ENCODE peak calls at places on chromosomes 13 and 19, in eight cellular contexts. N is T-helper 2 cell; R is Calu3; U is stimulated activated CD4-positive, alpha-beta T cell treated with anti-CD3 and anti-CD28 coated beads, Interleukin-15, amount 100 ng/mL, for 1 hour; J is stomach; D is iris pigment epithelial cell; C is activated T-cell treated with anti-CD3 and anti-CD28 coated beads for 1 hour; W is AG04450. B is an unnamed sample.

GRCh38 chr19:4730740-4731171 is 7.1 kb upstream of the DPP9 start:
- DNase-seq in N (peak), R (peak), U (peak), J (no peak), D (no peak), C (peak), W (no peak), B (peak)

GRCh38 chr19:1668339-1669123 is 16.1 kb upstream of the TCF3 start:
- DNase-seq in N (no peak), R (peak), U (no peak), J (no peak), D (no peak), C (no peak), W (no peak), B (no peak)

GRCh38 chr19:2500157-2500556 is 24.2 kb downstream of the GADD45B start:
- DNase-seq in N (no peak), R (no peak), U (no peak), J (no peak), D (no peak), C (no peak), W (no peak), B (no peak)

GRCh38 chr19:47885067-47885463 is 1.1 kb downstream of the SULT2A1 start:
- DNase-seq in N (no peak), R (no peak), U (no peak), J (no peak), D (no peak), C (no peak), W (no peak), B (no peak)

GRCh38 chr13:52414963-52415362 is 9.0 kb upstream of the THSD1 start:
- DNase-seq in N (no peak), R (no peak), U (no peak), J (no peak), D (peak), C (no peak), W (no peak), B (peak)

GRCh38 chr19:49689133-49690072 is at the start of gene ADM5:
- DNase-seq in N (no peak), R (no peak), U (no peak), J (peak), D (no peak), C (no peak), W (no peak), B (peak)

GRCh38 chr19:57465680-57466381 is 8.9 kb upstream of the VN1R1 start:
- DNase-seq in N (no peak), R (peak), U (no peak), J (no peak), D (peak), C (no peak), W (no peak), B (peak)

GRCh38 chr13:51252954-51253531 is 30.8 kb downstream of the FAM124A start:
- DNase-seq in N (no peak), R (no peak), U (no peak), J (no peak), D (no peak), C (no peak), W (no peak), B (peak)

GRCh38 chr19:45613926-45614725 is 12.1 kb upstream of the GPR4 start:
- DNase-seq in N (peak), R (peak), U (no peak), J (peak), D (peak), C (no peak), W (peak), B (peak)

GRCh38 chr19:10142701-10143375 is 23.1 kb upstream of the EIF3G start:
- DNase-seq in N (no peak), R (no peak), U (no peak), J (no peak), D (no peak), C (peak), W (no peak), B (no peak)

GRCh38 chr13:49046002-49046401 is 70.3 kb downstream of the FNDC3A start:
- DNase-seq in N (no peak), R (no peak), U (no peak), J (no peak), D (peak), C (no peak), W (no peak), B (no peak)

GRCh38 chr19:4369888-4370260 is 26.5 kb downstream of the MPND start:
- DNase-seq in N (peak), R (no peak), U (peak), J (peak), D (no peak), C (peak), W (no peak), B (peak)

GRCh38 chr13:45851171-45851889 is at the start of gene SIAH3:
- DNase-seq in N (no peak), R (no peak), U (no peak), J (no peak), D (peak), C (peak), W (no peak), B (no peak)

GRCh38 chr19:46426506-46427162 is 2.1 kb downstream of the PNMA8C start:
- DNase-seq in N (no peak), R (peak), U (no peak), J (peak), D (peak), C (no peak), W (peak), B (peak)

GRCh38 chr19:13430790-13431582 is 75.3 kb downstream of the CACNA1A start:
- DNase-seq in N (peak), R (peak), U (peak), J (peak), D (peak), C (peak), W (peak), B (peak)

GRCh38 chr13:81726037-81726726 is 1385.3 kb upstream of the SPRY2 start:
- DNase-seq in N (no peak), R (no peak), U (no peak), J (no peak), D (no peak), C (no peak), W (no peak), B (no peak)

GRCh38 chr13:38530492-38530891 is 156.4 kb upstream of the FREM2 start:
- DNase-seq in N (no peak), R (no peak), U (no peak), J (no peak), D (peak), C (no peak), W (no peak), B (no peak)

GRCh38 chr19:9673912-9674668 is 810 bp downstream of the ZNF562 start:
- DNase-seq in N (no peak), R (no peak), U (peak), J (no peak), D (peak), C (no peak), W (no peak), B (peak)

GRCh38 chr19:53193534-53194222 is 520 bp upstream of the ZNF665 start:
- DNase-seq in N (no peak), R (no peak), U (no peak), J (no peak), D (no peak), C (no peak), W (no peak), B (no peak)

GRCh38 chr19:45113628-45114027 is 20.6 kb downstream of the PPP1R37 start:
- DNase-seq in N (no peak), R (peak), U (no peak), J (peak), D (no peak), C (no peak), W (no peak), B (no peak)

GRCh38 chr19:20999731-21000352 is 20.6 kb upstream of the ZNF430 start:
- DNase-seq in N (peak), R (peak), U (peak), J (peak), D (peak), C (peak), W (peak), B (peak)

GRCh38 chr13:46633416-46633815 is 80.4 kb downstream of the LRCH1 start:
- DNase-seq in N (no peak), R (no peak), U (no peak), J (no peak), D (peak), C (no peak), W (peak), B (no peak)

GRCh38 chr13:106373989-106374572 is 161.4 kb downstream of the EFNB2 start:
- DNase-seq in N (no peak), R (no peak), U (no peak), J (no peak), D (peak), C (no peak), W (no peak), B (peak)

GRCh38 chr13:52158629-52159158 is 703 bp downstream of the NEK3 start:
- DNase-seq in N (peak), R (peak), U (no peak), J (no peak), D (peak), C (peak), W (no peak), B (peak)

GRCh38 chr19:31675187-31675913 is 326.1 kb upstream of the TSHZ3 start:
- DNase-seq in N (no peak), R (no peak), U (no peak), J (no peak), D (peak), C (no peak), W (no peak), B (no peak)

GRCh38 chr19:48719263-48720171 is at the start of gene MAMSTR:
- DNase-seq in N (no peak), R (no peak), U (no peak), J (no peak), D (no peak), C (no peak), W (no peak), B (no peak)